ENCODE peak calls at places on chromosomes 6 and 20, in five cellular contexts. U is M059J, T is dermis blood vessel endothelial cell, X is H54, E is epithelial cell of esophagus. Q is an unnamed sample.

GRCh38 chr6:139519571-139520031 is 145.2 kb upstream of the CITED2 start:
- DNase-seq in U (peak), T (no peak), X (no peak), E (peak), Q (no peak)

GRCh38 chr6:1418471-1419191 is 29.3 kb downstream of the FOXF2 start:
- DNase-seq in T (no peak), E (no peak), X (no peak), U (peak), Q (no peak)

GRCh38 chr6:79134699-79135474 is 56.8 kb upstream of the PHIP start:
- DNase-seq in X (no peak), U (no peak), E (peak), T (no peak), Q (no peak)

GRCh38 chr20:59670786-59671492 is 66.6 kb downstream of the PHACTR3 start:
- DNase-seq in U (no peak), E (no peak), T (no peak), X (no peak), Q (no peak)

GRCh38 chr6:82033631-82034211 is 213.8 kb downstream of the IBTK start:
- DNase-seq in T (no peak), X (no peak), E (no peak), U (no peak), Q (no peak)

GRCh38 chr20:37298190-37298939 is 8.9 kb downstream of the MANBAL start:
- DNase-seq in T (no peak), U (peak), E (peak), X (no peak), Q (no peak)

GRCh38 chr6:579339-579738 is 77.6 kb downstream of the HUS1B start:
- DNase-seq in T (peak), X (no peak), U (no peak), E (peak), Q (no peak)

GRCh38 chr20:7916648-7917047 is 23.6 kb downstream of the HAO1 start:
- DNase-seq in U (no peak), X (no peak), T (no peak), E (no peak), Q (no peak)

GRCh38 chr20:63519765-63520593 is 586 bp upstream of the PPDPF start:
- DNase-seq in T (peak), U (peak), E (peak), X (peak), Q (no peak)

GRCh38 chr20:45452772-45453171 is 16.8 kb upstream of the WFDC2 start:
- DNase-seq in E (no peak), U (no peak), T (no peak), X (no peak), Q (no peak)

GRCh38 chr6:114445846-114446245 is 103.0 kb upstream of the HS3ST5 start:
- DNase-seq in X (no peak), T (no peak), U (no peak), E (no peak), Q (no peak)

GRCh38 chr6:43274916-43275597 is 23.0 kb upstream of the SLC22A7 start:
- DNase-seq in U (no peak), E (no peak), T (no peak), X (no peak), Q (no peak)

GRCh38 chr6:39430968-39431523 is 108.5 kb upstream of the KCNK16 start:
- DNase-seq in T (peak), E (peak), X (peak), U (peak), Q (no peak)

GRCh38 chr6:38387994-38388393 is 251.7 kb downstream of the BTBD9 start:
- DNase-seq in T (no peak), E (no peak), X (no peak), U (no peak), Q (no peak)

GRCh38 chr6:385614-386013 is 5.9 kb upstream of the IRF4 start:
- DNase-seq in U (no peak), X (no peak), T (no peak), E (no peak), Q (no peak)

GRCh38 chr6:158053377-158054313 is 72.0 kb downstream of the SYNJ2 start:
- DNase-seq in U (no peak), T (no peak), E (no peak), X (no peak), Q (no peak)

GRCh38 chr6:139474145-139475108 is 100.0 kb upstream of the CITED2 start:
- DNase-seq in X (no peak), U (peak), T (no peak), E (peak), Q (no peak)

GRCh38 chr6:75402296-75402695 is 91.3 kb downstream of the FILIP1 start:
- DNase-seq in U (peak), X (no peak), T (peak), E (peak), Q (no peak)

GRCh38 chr6:45163952-45164766 is 164.0 kb upstream of the RUNX2 start:
- DNase-seq in X (no peak), T (no peak), U (peak), E (peak), Q (no peak)

GRCh38 chr6:166916824-166917223 is 39.5 kb downstream of the RNASET2 start:
- DNase-seq in E (no peak), U (no peak), T (no peak), X (no peak), Q (no peak)